ENCODE peak calls at places on chromosomes 6 and 20, in five cellular contexts. Z, X, B, P and E are unnamed samples.

GRCh38 chr20:50149481-50150254 is 3.9 kb downstream of the PEDS1 start:
- DNase-seq in Z (no peak), X (no peak), B (no peak), P (no peak), E (no peak)

GRCh38 chr6:60670036-60670435 is 1616.0 kb downstream of the KHDRBS2 start:
- DNase-seq in Z (no peak), X (no peak), B (no peak), P (peak), E (no peak)

GRCh38 chr6:147699637-147700036 is 191.1 kb downstream of the SAMD5 start:
- DNase-seq in Z (peak), X (no peak), B (no peak), P (peak), E (no peak)

GRCh38 chr6:106520711-106521367 is 108.5 kb downstream of the RTN4IP1 start:
- DNase-seq in Z (no peak), X (no peak), B (no peak), P (no peak), E (no peak)

GRCh38 chr6:32149932-32150920 is 1.5 kb downstream of the PRRT1 start:
- DNase-seq in Z (no peak), X (no peak), B (peak), P (no peak), E (no peak)

GRCh38 chr20:17664025-17664638 is 17.9 kb downstream of the RRBP1 start:
- DNase-seq in Z (no peak), X (no peak), B (no peak), P (no peak), E (no peak)

GRCh38 chr6:139713416-139713815 is 339.0 kb upstream of the CITED2 start:
- DNase-seq in Z (no peak), X (no peak), B (no peak), P (no peak), E (peak)

GRCh38 chr20:45095753-45096371 is 5.1 kb downstream of the KCNS1 start:
- DNase-seq in Z (peak), X (peak), B (peak), P (peak), E (peak)

GRCh38 chr20:57703013-57703412 is 6.8 kb downstream of the PMEPA1 start:
- DNase-seq in Z (no peak), X (no peak), B (no peak), P (no peak), E (no peak)

GRCh38 chr6:133833905-133834304 is 55.0 kb upstream of the TCF21 start:
- DNase-seq in Z (no peak), X (no peak), B (no peak), P (peak), E (no peak)

GRCh38 chr6:34272022-34272926 is 23.5 kb upstream of the SMIM29 start:
- DNase-seq in Z (no peak), X (no peak), B (peak), P (no peak), E (no peak)

GRCh38 chr6:165674155-165675029 is 11.4 kb upstream of the PDE10A start:
- DNase-seq in Z (no peak), X (no peak), B (no peak), P (no peak), E (no peak)

GRCh38 chr20:55354700-55355099 is 650.6 kb downstream of the CBLN4 start:
- DNase-seq in Z (no peak), X (no peak), B (no peak), P (no peak), E (no peak)

GRCh38 chr6:155174576-155175174 is 89.1 kb upstream of the CLDN20 start:
- DNase-seq in Z (peak), X (peak), B (peak), P (peak), E (peak)

GRCh38 chr6:41153992-41154625 is at the start of gene TREML1:
- DNase-seq in Z (no peak), X (no peak), B (no peak), P (no peak), E (no peak)

GRCh38 chr6:149895702-149896310 is 2.1 kb downstream of the RAET1E start:
- DNase-seq in Z (peak), X (no peak), B (no peak), P (peak), E (no peak)

GRCh38 chr6:29791162-29791561 is 36.5 kb upstream of the HLA-G start:
- DNase-seq in Z (peak), X (no peak), B (no peak), P (peak), E (peak)

GRCh38 chr6:117795234-117795633 is 111.8 kb upstream of the SLC35F1 start:
- DNase-seq in Z (no peak), X (no peak), B (no peak), P (no peak), E (no peak)

GRCh38 chr20:8434326-8434876 is 302.3 kb downstream of the PLCB1 start:
- DNase-seq in Z (no peak), X (no peak), B (no peak), P (no peak), E (peak)

GRCh38 chr6:84769247-84769646 is 4.8 kb upstream of the TBX18 start:
- DNase-seq in Z (no peak), X (no peak), B (no peak), P (no peak), E (no peak)

GRCh38 chr6:46876126-46876525 is 45.6 kb downstream of the ADGRF5 start:
- DNase-seq in Z (no peak), X (no peak), B (peak), P (peak), E (peak)

GRCh38 chr20:46945465-46945864 is 50.8 kb downstream of the EYA2 start:
- DNase-seq in Z (peak), X (no peak), B (no peak), P (no peak), E (peak)

GRCh38 chr20:49278036-49278816 is at the start of gene ZNFX1:
- DNase-seq in Z (peak), X (peak), B (peak), P (peak), E (peak)

GRCh38 chr6:138523347-138524210 is 24.3 kb upstream of the NHSL1 start:
- DNase-seq in Z (peak), X (no peak), B (no peak), P (peak), E (no peak)

GRCh38 chr6:144344651-144345050 is 59.5 kb downstream of the UTRN start:
- DNase-seq in Z (no peak), X (no peak), B (no peak), P (no peak), E (no peak)

DNA sequence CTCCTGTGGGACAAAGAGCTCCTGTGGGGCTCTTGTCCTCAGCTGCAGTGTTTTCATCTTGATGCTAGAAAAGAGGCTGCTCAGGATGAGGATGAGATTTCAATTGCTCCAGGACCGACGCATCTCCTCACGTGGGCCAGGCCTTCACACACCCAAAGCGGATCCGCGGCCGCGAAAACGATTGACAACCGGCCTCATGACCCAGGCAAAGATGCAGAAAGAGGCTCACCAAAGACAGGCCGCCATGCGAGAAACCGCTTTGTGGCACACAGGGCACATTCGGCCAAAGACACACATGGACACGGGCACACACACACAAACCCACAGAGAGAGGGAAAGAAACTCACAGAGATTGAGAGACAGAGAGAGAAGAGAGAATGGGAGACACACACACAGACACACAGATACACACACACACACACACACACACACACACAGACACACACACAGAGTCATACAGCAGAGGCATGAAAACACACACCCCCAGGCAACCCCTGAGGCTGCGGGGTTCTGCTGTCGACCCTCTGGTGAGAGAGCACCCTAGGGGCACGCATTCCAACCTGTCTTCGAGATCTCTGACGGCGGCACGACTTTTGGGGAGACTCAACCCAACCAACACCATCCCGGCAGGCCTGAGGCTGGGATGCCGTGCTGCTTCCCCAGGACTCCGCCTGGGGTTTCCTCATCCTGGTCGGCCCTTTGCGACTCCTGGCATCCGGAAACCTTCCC is 168.5 kb upstream of the ZNF337 start:
- DNase-seq in Z (no peak), X (no peak), B (no peak), P (no peak), E (no peak)
- H3K4me3 ChIP-seq in Z (no peak), X (peak), B (peak), P (peak), E (no peak)

GRCh38 chr20:63418617-63419016 is 53.8 kb downstream of the KCNQ2 start:
- DNase-seq in Z (no peak), X (no peak), B (no peak), P (no peak), E (no peak)

GRCh38 chr20:63419299-63419698 is 53.2 kb downstream of the KCNQ2 start:
- DNase-seq in Z (no peak), X (no peak), B (no peak), P (no peak), E (no peak)

GRCh38 chr20:63416109-63416430 is 54.9 kb upstream of the CHRNA4 start:
- DNase-seq in Z (no peak), X (no peak), B (no peak), P (no peak), E (no peak)

GRCh38 chr20:63416631-63417030 is 55.5 kb upstream of the CHRNA4 start:
- DNase-seq in Z (no peak), X (no peak), B (no peak), P (no peak), E (no peak)

DNA sequence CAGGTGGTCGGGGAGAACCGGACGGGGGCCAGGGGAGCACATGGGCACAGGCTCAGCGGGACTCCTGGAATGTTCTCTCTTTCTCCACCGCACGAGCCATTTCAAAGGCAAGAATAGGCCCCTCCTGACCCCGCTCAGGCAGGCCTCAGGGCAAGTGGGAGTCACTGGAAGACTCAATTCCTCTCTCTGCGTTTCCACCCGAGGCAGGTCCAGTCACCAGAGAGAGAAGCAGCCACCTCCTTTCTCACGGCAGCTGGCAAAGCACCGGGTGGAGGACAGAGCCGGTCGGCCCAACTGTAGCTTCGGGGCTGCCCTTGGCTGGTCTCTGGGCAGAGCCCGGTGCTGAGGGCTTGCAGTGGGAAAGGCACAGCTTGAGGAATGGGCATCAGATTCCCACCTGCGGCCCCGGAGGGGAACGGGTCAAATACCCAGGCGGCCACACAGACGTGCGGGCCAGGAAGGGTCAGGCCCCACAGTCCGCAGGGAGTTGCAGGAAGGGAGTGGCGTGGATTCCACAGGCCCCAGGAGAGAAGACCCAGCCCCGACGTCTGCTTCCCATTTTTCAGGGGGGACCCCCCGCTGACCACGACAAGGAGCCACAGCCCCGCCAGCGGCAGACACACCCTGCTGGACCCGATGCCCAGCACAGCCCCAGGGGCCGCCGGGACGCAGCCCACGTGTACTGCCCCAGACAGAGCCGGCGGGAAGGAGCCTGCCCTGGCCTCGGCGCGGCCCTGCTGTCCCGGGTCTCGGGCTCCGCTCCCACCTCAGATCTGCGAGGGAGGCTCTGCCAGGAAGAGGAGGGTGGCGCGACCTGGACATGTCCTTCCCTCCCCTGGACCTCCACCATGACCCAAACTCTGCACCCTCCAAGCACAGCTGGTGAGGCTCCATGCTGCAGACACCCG is 55.0 kb downstream of the KCNQ2 start:
- DNase-seq in Z (no peak), X (no peak), B (no peak), P (no peak), E (no peak)
- H3K14ac ChIP-seq in Z (no peak), X (peak), B (no peak), P (no peak), E (no peak)

GRCh38 chr6:90074161-90074560 is 179.9 kb downstream of the GJA10 start:
- DNase-seq in Z (peak), X (no peak), B (no peak), P (no peak), E (no peak)

GRCh38 chr6:90076471-90076870 is 182.2 kb downstream of the GJA10 start:
- DNase-seq in Z (no peak), X (no peak), B (no peak), P (no peak), E (no peak)

GRCh38 chr6:90072501-90072900 is 178.2 kb downstream of the GJA10 start:
- DNase-seq in Z (no peak), X (no peak), B (no peak), P (no peak), E (no peak)

GRCh38 chr6:90068835-90069478 is 174.7 kb downstream of the GJA10 start:
- DNase-seq in Z (peak), X (no peak), B (no peak), P (peak), E (no peak)

GRCh38 chr6:90072961-90073464 is 178.7 kb downstream of the GJA10 start:
- DNase-seq in Z (no peak), X (no peak), B (no peak), P (no peak), E (no peak)
- H3K4me3 ChIP-seq in Z (no peak), X (no peak), B (no peak), P (no peak), E (no peak)

DNA sequence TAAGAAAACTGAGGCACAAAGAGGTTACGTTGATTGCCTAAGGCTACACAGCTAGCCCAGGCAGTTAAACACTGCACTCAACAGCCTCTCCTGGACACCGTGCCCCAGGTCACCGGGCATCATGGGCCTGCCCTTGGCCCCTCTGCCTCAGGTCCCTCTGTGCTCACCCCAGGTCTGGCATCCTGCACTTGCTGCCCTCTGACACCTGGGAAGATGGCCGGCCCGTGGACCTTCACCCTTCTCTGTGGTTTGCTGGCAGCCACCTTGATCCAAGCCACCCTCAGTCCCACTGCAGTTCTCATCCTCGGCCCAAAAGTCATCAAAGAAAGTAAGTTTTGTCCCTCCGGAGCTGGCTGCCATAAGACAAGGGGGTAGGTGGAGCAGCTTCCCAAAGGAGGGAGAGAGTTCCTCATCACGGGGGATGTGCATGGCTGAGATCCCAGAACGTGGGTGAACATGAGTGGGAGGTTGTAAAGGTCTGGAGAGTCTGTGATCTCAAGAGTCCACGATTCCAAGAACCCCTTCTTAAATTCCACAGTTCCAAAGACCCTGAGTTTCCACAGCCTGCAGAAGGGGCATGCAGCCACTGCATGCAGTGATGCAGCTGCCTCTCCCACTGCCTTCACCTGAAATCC is 3.0 kb downstream of the BPIFB1 start:
- DNase-seq in Z (no peak), X (no peak), B (no peak), P (no peak), E (no peak)
- H3K14ac ChIP-seq in Z (no peak), X (no peak), B (no peak), P (no peak), E (no peak)

GRCh38 chr6:83113258-83113657 is 45.8 kb downstream of the DOP1A start:
- DNase-seq in Z (peak), X (no peak), B (no peak), P (no peak), E (peak)
- H3K4me3 ChIP-seq in Z (no peak), X (no peak), B (no peak), P (no peak), E (no peak)

DNA sequence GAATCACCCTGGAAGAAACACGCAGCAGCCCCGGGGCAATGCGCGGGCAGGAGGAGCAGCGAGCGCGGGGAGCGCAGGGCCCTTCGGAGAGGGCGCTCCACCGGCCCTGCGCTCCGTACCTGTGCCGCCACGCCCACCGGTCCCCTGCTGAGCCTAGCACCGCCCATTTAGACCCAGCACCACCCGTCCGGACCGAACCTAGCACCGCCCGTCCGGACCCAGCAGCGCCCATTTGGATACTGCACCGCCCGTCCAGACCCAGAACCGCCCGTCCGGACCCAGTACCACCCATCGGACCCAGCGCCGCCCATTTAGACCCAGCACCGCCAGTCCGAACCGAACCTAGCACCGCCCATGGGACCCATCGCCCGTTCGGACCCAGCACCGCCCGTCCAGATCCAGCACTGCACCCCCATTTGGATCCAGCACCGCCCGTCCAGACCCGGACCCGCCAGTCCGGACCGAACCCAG is 917 bp upstream of the AFDN start:
- DNase-seq in Z (no peak), X (no peak), B (peak), P (peak), E (peak)
- H3K14ac ChIP-seq in Z (no peak), X (peak), B (no peak), P (peak), E (peak)